ENCODE peak calls at places on chromosomes 6 and 20, in six cellular contexts. C is keratinocyte, S is mammary epithelial cell, K is HFFc6, E is glutamatergic neuron, Q is Calu3. I is an unnamed sample.

GRCh38 chr20:36784900-36785299 is 11.3 kb upstream of the DSN1 start:
- DNase-seq in C (no peak), S (no peak), K (no peak), E (no peak), Q (no peak), I (no peak)

GRCh38 chr6:111530777-111531176 is 47.8 kb upstream of the REV3L start:
- DNase-seq in C (no peak), S (no peak), K (no peak), E (peak), Q (no peak), I (no peak)

GRCh38 chr6:134169881-134170486 is 117.6 kb upstream of the SLC2A12 start:
- DNase-seq in C (no peak), S (peak), K (no peak), E (no peak), Q (no peak), I (no peak)

GRCh38 chr20:50487397-50487796 is 22.8 kb upstream of the PTPN1 start:
- DNase-seq in C (no peak), S (no peak), K (no peak), E (no peak), Q (no peak), I (no peak)

GRCh38 chr20:7152071-7152470 is 384.6 kb downstream of the BMP2 start:
- DNase-seq in C (no peak), S (peak), K (no peak), E (no peak), Q (no peak), I (no peak)

GRCh38 chr6:73579851-73580246 is 59.0 kb upstream of the EEF1A1 start:
- DNase-seq in C (no peak), S (peak), K (peak), E (no peak), Q (peak), I (no peak)

GRCh38 chr20:63285636-63286615 is 7.1 kb upstream of the COL20A1 start:
- DNase-seq in C (no peak), S (no peak), K (no peak), E (no peak), Q (no peak), I (no peak)

GRCh38 chr6:161215193-161215592 is 58.7 kb downstream of the AGPAT4 start:
- DNase-seq in C (no peak), S (peak), K (peak), E (no peak), Q (no peak), I (no peak)

GRCh38 chr20:63160641-63161175 is 55.2 kb downstream of the YTHDF1 start:
- DNase-seq in C (no peak), S (no peak), K (no peak), E (peak), Q (no peak), I (no peak)

GRCh38 chr6:147166360-147166944 is 37.8 kb upstream of the STXBP5 start:
- DNase-seq in C (no peak), S (peak), K (no peak), E (no peak), Q (no peak), I (no peak)

GRCh38 chr6:40526036-40526435 is 61.1 kb downstream of the LRFN2 start:
- DNase-seq in C (no peak), S (no peak), K (no peak), E (no peak), Q (no peak), I (no peak)

GRCh38 chr6:169263836-169264608 is 10.4 kb upstream of the THBS2 start:
- DNase-seq in C (no peak), S (peak), K (peak), E (no peak), Q (peak), I (no peak)

GRCh38 chr6:158357570-158358216 is 45.4 kb downstream of the TULP4 start:
- DNase-seq in C (no peak), S (no peak), K (no peak), E (no peak), Q (no peak), I (no peak)

GRCh38 chr20:8796088-8796665 is 272.7 kb upstream of the PLCB4 start:
- DNase-seq in C (no peak), S (no peak), K (no peak), E (no peak), Q (no peak), I (no peak)

GRCh38 chr6:11065436-11066202 is 21.5 kb upstream of the ELOVL2 start:
- DNase-seq in C (no peak), S (no peak), K (no peak), E (no peak), Q (no peak), I (no peak)

GRCh38 chr20:35617397-35618031 is 1.9 kb downstream of the SPAG4 start:
- DNase-seq in C (no peak), S (peak), K (peak), E (peak), Q (peak), I (peak)

GRCh38 chr20:22795897-22796296 is 211.5 kb upstream of the FOXA2 start:
- DNase-seq in C (peak), S (peak), K (peak), E (no peak), Q (peak), I (no peak)

GRCh38 chr6:149306967-149307366 is 10.5 kb upstream of the TAB2 start:
- DNase-seq in C (no peak), S (no peak), K (peak), E (no peak), Q (no peak), I (no peak)

GRCh38 chr6:155287762-155288161 is 23.9 kb downstream of the CLDN20 start:
- DNase-seq in C (no peak), S (no peak), K (no peak), E (no peak), Q (no peak), I (no peak)

GRCh38 chr20:50390685-50391443 is 119.3 kb upstream of the PTPN1 start:
- DNase-seq in C (no peak), S (no peak), K (no peak), E (no peak), Q (no peak), I (no peak)

GRCh38 chr6:51139841-51140462 is 321.3 kb downstream of the TFAP2B start:
- DNase-seq in C (no peak), S (no peak), K (no peak), E (no peak), Q (no peak), I (no peak)

GRCh38 chr6:45504947-45505346 is 127.2 kb upstream of the SUPT3H start:
- DNase-seq in C (no peak), S (peak), K (peak), E (peak), Q (peak), I (no peak)

GRCh38 chr6:133809406-133809805 is 79.5 kb upstream of the TCF21 start:
- DNase-seq in C (no peak), S (peak), K (no peak), E (no peak), Q (no peak), I (no peak)

GRCh38 chr6:32087574-32088486 is 21.3 kb downstream of the TNXB start:
- DNase-seq in C (peak), S (peak), K (peak), E (peak), Q (peak), I (peak)

GRCh38 chr6:162882817-162883481 is 155.2 kb downstream of the PACRG start:
- DNase-seq in C (no peak), S (no peak), K (no peak), E (no peak), Q (no peak), I (no peak)

GRCh38 chr20:22791877-22792525 is 207.6 kb upstream of the FOXA2 start:
- DNase-seq in C (no peak), S (peak), K (no peak), E (no peak), Q (no peak), I (no peak)

GRCh38 chr6:110055387-110055735 is 77.2 kb downstream of the GPR6 start:
- DNase-seq in C (no peak), S (no peak), K (no peak), E (no peak), Q (no peak), I (no peak)

GRCh38 chr6:150417899-150418824 is 49.4 kb downstream of the IYD start:
- DNase-seq in C (peak), S (peak), K (peak), E (no peak), Q (peak), I (no peak)

GRCh38 chr6:143696327-143697000 is 18.7 kb downstream of the PHACTR2 start:
- DNase-seq in C (no peak), S (no peak), K (no peak), E (no peak), Q (no peak), I (no peak)

GRCh38 chr6:76418657-76419217 is 346.3 kb upstream of the IMPG1 start:
- DNase-seq in C (no peak), S (no peak), K (no peak), E (no peak), Q (peak), I (no peak)

GRCh38 chr6:110542311-110543024 is 66.1 kb upstream of the SLC22A16 start:
- DNase-seq in C (no peak), S (no peak), K (peak), E (no peak), Q (no peak), I (no peak)

GRCh38 chr6:129402244-129402643 is 307.7 kb downstream of the ARHGAP18 start:
- DNase-seq in C (no peak), S (no peak), K (peak), E (no peak), Q (no peak), I (no peak)

GRCh38 chr20:24651171-24651972 is 181.9 kb downstream of the SYNDIG1 start:
- DNase-seq in C (peak), S (peak), K (peak), E (no peak), Q (no peak), I (no peak)

GRCh38 chr20:24917797-24918578 is 31.1 kb upstream of the CST7 start:
- DNase-seq in C (no peak), S (peak), K (peak), E (peak), Q (peak), I (peak)

DNA sequence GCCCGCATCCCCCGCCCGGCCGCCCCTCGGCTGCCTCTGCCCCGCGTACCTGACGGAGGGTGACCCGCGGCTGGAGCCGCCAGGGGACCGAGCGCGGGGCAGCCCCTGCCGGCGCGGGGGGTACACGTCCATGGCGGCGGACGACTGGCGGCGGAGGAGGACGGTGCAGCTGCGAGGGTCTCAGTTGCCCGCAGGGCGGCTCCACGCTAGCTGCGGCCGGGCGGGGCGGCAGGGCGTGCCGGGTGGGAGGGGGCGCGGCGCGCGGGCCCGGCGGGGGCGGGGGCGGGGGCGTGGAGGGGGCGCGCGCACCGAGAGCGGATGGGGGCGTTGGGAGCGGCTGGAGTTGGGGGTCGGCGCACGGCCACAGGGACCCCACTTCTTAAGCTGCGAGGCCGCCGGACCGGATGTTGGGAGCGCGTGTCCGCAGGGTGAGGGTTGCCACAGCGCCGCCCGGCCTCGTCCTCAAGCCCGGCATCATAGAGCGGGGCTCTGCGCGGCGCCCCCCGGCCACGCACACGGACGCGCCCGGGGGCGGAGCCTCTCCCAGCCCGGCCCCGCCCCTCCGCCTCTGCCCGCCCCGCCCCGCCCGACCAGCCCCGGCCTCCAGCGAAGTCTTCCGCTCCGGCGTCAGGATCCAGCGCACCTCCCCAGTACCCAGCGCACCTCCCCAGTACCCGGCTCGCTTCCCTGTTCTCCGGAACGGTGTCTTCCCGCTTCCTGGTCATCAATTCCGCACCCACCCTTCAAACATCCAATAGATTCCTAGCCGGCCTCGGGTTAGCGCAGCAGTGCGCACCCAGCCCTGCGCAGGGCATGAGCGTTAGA is at the start of gene DNAAF9:
- DNase-seq in C (peak), S (peak), K (peak), E (peak), Q (peak), I (peak)
- TF ChIP-seq CTCF in C (no peak), S (no peak), K (peak), E (peak), Q (no peak), I (no peak)

DNA sequence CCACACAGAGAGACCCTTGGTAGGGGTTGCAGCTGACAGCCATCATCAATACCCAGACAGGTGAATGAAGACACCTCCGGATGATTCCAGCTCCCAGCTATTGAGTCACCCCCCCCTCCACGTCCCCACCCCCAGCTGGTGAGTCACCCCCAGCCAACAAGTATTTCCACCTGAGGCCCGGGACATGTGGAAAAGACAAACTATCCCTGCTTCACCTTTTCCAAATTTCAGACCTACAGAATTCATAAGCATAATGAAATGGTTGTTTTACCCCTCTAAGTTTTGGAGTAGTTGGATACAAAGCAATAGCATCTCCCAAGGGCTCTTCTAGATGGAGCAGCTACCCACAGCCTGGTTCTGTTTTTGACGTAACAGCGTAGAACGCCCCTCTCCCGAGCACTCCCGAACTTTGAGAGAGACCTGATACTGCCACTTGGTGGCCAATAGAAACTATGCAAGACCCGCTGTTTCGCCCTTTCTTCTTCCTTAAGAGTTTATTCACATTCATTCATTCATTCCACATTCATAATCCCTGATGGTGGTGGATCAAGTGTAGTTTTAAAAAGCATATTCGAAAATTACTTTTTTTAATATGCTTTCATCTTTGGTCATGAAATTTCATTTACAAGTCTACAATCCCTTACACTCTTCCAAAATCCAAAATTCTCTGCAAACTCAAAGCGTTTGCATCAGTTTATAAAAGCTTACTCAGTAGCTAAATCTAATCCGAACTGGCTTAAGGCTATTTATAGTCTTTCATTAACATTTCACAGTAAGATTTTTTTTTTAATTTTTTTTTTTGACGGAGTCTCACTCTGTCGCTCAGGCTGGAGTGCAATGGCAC is 15.1 kb upstream of the PPP1R16B start:
- DNase-seq in C (peak), S (peak), K (no peak), E (peak), Q (peak), I (no peak)
- TF ChIP-seq CTCF in C (peak), S (peak), K (peak), E (peak), Q (no peak), I (peak)

GRCh38 chr20:15842872-15843271 is 730.4 kb downstream of the KIF16B start:
- DNase-seq in C (no peak), S (peak), K (no peak), E (no peak), Q (no peak), I (no peak)
- TF ChIP-seq CTCF in C (no peak), S (no peak), K (no peak), E (no peak), Q (no peak), I (no peak)

GRCh38 chr6:2791124-2792050 is 26.2 kb downstream of the WRNIP1 start:
- DNase-seq in C (peak), S (peak), K (peak), E (peak), Q (peak), I (peak)

GRCh38 chr6:2792330-2792729 is 27.1 kb downstream of the WRNIP1 start:
- DNase-seq in C (peak), S (peak), K (no peak), E (no peak), Q (no peak), I (no peak)

GRCh38 chr6:2793491-2794151 is 28.4 kb downstream of the WRNIP1 start:
- DNase-seq in C (peak), S (peak), K (no peak), E (no peak), Q (no peak), I (no peak)

GRCh38 chr6:2794171-2794730 is 29.1 kb downstream of the WRNIP1 start:
- DNase-seq in C (no peak), S (peak), K (peak), E (no peak), Q (no peak), I (no peak)

GRCh38 chr6:2790588-2790987 is 25.4 kb downstream of the WRNIP1 start:
- DNase-seq in C (no peak), S (no peak), K (peak), E (peak), Q (peak), I (no peak)
- TF ChIP-seq CTCF in C (no peak), S (no peak), K (no peak), E (no peak), Q (no peak), I (no peak)

GRCh38 chr20:31934968-31935764 is 16.7 kb downstream of the PDRG1 start:
- DNase-seq in C (no peak), S (no peak), K (no peak), E (peak), Q (no peak), I (no peak)
- TF ChIP-seq CTCF in C (no peak), S (no peak), K (peak), E (peak), Q (no peak), I (no peak)

GRCh38 chr6:12955996-12956395 is 239.4 kb downstream of the PHACTR1 start:
- DNase-seq in C (no peak), S (no peak), K (no peak), E (no peak), Q (no peak), I (no peak)

GRCh38 chr6:12957321-12958051 is 240.9 kb downstream of the PHACTR1 start:
- DNase-seq in C (no peak), S (peak), K (peak), E (peak), Q (peak), I (peak)

GRCh38 chr6:12956991-12957320 is 240.4 kb downstream of the PHACTR1 start:
- DNase-seq in C (no peak), S (no peak), K (no peak), E (no peak), Q (no peak), I (no peak)

GRCh38 chr6:12961761-12962160 is 245.2 kb downstream of the PHACTR1 start:
- DNase-seq in C (no peak), S (no peak), K (no peak), E (no peak), Q (no peak), I (no peak)

GRCh38 chr6:12958052-12958706 is 241.6 kb downstream of the PHACTR1 start:
- DNase-seq in C (no peak), S (no peak), K (peak), E (no peak), Q (no peak), I (no peak)
- TF ChIP-seq CTCF in C (no peak), S (no peak), K (peak), E (no peak), Q (no peak), I (no peak)

GRCh38 chr20:44735816-44736169 is 9.9 kb upstream of the KCNK15 start:
- DNase-seq in C (no peak), S (no peak), K (no peak), E (no peak), Q (no peak), I (no peak)

GRCh38 chr20:44736170-44737021 is 9.3 kb upstream of the KCNK15 start:
- DNase-seq in C (no peak), S (peak), K (peak), E (peak), Q (peak), I (no peak)

GRCh38 chr20:44733341-44734069 is 12.2 kb upstream of the KCNK15 start:
- DNase-seq in C (no peak), S (peak), K (peak), E (peak), Q (peak), I (peak)

GRCh38 chr20:44737116-44737515 is 8.5 kb upstream of the KCNK15 start:
- DNase-seq in C (no peak), S (no peak), K (no peak), E (no peak), Q (no peak), I (no peak)

GRCh38 chr20:44734938-44735337 is 10.7 kb upstream of the KCNK15 start:
- DNase-seq in C (no peak), S (peak), K (peak), E (no peak), Q (peak), I (no peak)
- TF ChIP-seq CTCF in C (peak), S (no peak), K (peak), E (peak), Q (peak), I (no peak)

DNA sequence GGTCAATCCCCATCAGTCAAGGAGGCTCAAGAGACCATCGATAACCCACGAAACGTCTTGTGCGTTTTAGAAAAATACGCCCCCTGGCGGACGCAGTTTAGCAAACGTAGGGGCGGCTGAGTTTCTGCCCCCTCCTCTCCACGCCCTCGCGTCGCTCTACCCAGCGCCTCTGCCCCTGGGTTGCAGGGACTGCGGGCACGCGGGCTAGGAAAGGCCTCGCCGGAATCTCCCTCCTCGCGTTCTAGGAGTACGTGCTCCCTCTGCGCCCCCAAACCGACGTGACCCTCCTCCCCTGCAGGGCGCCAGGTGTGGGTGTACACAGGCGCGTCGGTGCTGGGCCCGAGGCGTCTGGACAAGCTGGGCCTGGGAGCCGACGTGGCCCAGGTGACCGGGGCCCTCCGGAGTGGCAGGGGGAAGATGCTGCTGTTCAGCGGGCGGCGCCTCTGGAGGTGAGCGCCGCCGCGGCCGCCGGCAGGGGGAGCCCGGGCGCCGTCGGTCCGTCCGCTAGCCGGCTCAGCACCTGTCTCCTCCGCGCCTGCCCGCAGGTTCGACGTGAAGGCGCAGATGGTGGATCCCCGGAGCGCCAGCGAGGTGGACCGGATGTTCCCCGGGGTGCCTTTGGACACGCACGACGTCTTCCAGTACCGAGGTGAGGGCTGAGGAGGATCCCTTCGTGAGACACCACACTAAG is 5.3 kb downstream of the MMP9 start:
- DNase-seq in C (no peak), S (peak), K (no peak), E (peak), Q (peak), I (peak)
- TF ChIP-seq CTCF in C (no peak), S (peak), K (peak), E (peak), Q (peak), I (peak)

I was measured in natural killer cell.